ENCODE peak calls at places on chromosome 4, in five cellular contexts. W is prostate gland, O is aorta, E is GM12878, I is lower lobe of right lung. A is an unnamed sample.

GRCh38 chr4:145909331-145909730 is 29.3 kb downstream of the ZNF827 start:
- DNase-seq in W (peak), I (peak), O (no peak), E (no peak), A (peak)

GRCh38 chr4:172786039-172786792 is 382.4 kb upstream of the GALNT7 start:
- DNase-seq in W (no peak), E (no peak), I (peak), O (peak), A (no peak)

GRCh38 chr4:152257601-152258066 is 278.3 kb downstream of the FBXW7 start:
- DNase-seq in W (no peak), I (no peak), O (no peak), E (no peak), A (no peak)

GRCh38 chr4:74033721-74034120 is 4.8 kb downstream of the CXCL3 start:
- DNase-seq in W (no peak), E (no peak), I (no peak), O (no peak), A (no peak)

GRCh38 chr4:65391814-65392213 is 278.5 kb downstream of the EPHA5 start:
- DNase-seq in O (no peak), I (no peak), W (no peak), E (no peak), A (no peak)

GRCh38 chr4:159242427-159242826 is 139.5 kb downstream of the RAPGEF2 start:
- DNase-seq in W (no peak), I (no peak), E (no peak), O (no peak), A (no peak)

GRCh38 chr4:57410331-57411052 is 300.3 kb upstream of the IGFBP7 start:
- DNase-seq in I (no peak), W (no peak), E (no peak), O (no peak), A (no peak)

GRCh38 chr4:143202824-143203223 is 18.1 kb downstream of the USP38 start:
- DNase-seq in O (no peak), W (no peak), I (no peak), E (no peak), A (no peak)

GRCh38 chr4:152482211-152482610 is 53.7 kb downstream of the FBXW7 start:
- DNase-seq in I (no peak), E (no peak), W (no peak), O (no peak), A (no peak)

GRCh38 chr4:72631296-72631695 is 62.3 kb upstream of the ADAMTS3 start:
- DNase-seq in W (no peak), E (no peak), I (no peak), O (peak), A (peak)

GRCh38 chr4:2136736-2137135 is 77.6 kb downstream of the NAT8L start:
- DNase-seq in W (no peak), O (no peak), E (no peak), I (no peak), A (no peak)

GRCh38 chr4:102867278-102868152 is 1.3 kb upstream of the CISD2 start:
- DNase-seq in E (peak), I (no peak), W (no peak), O (no peak), A (no peak)
- H3K27ac ChIP-seq in E (peak), I (peak), W (peak), O (peak), A (peak)

DNA sequence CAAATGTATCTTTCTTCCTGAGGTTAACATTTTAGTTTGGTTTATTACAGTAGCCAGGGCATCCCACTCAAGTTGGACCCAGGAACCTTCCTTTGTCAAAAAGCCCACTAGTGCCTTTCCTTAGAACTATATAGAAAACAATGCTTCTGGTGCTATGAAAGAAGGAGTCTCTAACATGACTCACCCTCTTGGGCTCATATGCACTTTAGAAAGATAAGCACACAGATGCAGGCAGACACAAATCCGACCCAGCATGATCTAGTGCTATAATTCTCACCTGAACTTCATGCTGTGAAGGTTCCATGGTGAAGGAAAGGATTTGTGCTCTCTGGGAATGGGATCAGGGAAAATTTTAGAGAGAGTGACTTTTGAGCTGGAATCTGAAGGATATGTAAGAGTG is 289.4 kb downstream of the ANKRD50 start:
- DNase-seq in I (no peak), W (no peak), O (no peak), E (no peak), A (no peak)
- H3K4me3 ChIP-seq in I (no peak), W (no peak), O (no peak), E (no peak), A (no peak)

GRCh38 chr4:38050560-38051350 is 90.6 kb downstream of the PTTG2 start:
- DNase-seq in E (no peak), W (no peak), O (no peak), I (no peak), A (no peak)
- H3K27ac ChIP-seq in E (no peak), W (no peak), O (no peak), I (peak), A (no peak)

DNA sequence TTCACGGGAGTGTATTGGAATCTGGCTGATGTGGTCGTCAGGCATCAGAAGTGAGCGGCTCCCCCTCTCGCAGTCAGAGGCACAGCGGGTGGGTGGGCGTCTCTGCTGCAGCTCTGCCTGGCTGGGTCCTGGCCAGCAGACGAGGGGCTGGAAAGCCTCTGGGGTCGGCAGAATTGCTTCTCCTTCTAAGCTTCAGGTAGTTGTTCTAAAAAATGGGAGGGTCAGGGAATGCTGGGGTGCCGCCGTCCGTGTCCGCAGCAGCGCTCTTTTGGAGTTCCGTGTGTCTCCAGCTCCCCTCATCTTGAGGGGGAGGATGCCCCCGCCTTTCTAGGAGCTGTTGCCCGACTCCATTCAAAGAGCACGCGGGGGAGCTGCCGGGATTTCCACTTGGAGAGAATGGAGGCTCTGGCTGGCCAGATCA is 70.2 kb upstream of the HGFAC start:
- DNase-seq in I (peak), O (no peak), W (no peak), E (no peak), A (peak)
- H3K4me3 ChIP-seq in I (peak), O (no peak), W (no peak), E (no peak), A (no peak)

GRCh38 chr4:71188951-71189350 is 149.9 kb upstream of the SLC4A4 start:
- DNase-seq in W (no peak), O (no peak), I (no peak), E (no peak), A (no peak)

GRCh38 chr4:71186566-71187398 is 152.0 kb upstream of the SLC4A4 start:
- DNase-seq in I (peak), E (no peak), O (peak), W (peak), A (no peak)

GRCh38 chr4:71189471-71189870 is 149.3 kb upstream of the SLC4A4 start:
- DNase-seq in O (no peak), E (no peak), I (no peak), W (peak), A (no peak)

GRCh38 chr4:71187399-71188196 is 151.2 kb upstream of the SLC4A4 start:
- DNase-seq in I (peak), E (no peak), W (peak), O (peak), A (no peak)

GRCh38 chr4:71188197-71188625 is 150.6 kb upstream of the SLC4A4 start:
- DNase-seq in W (no peak), I (no peak), E (no peak), O (no peak), A (no peak)
- H3K27ac ChIP-seq in W (peak), I (peak), E (no peak), O (no peak), A (no peak)

DNA sequence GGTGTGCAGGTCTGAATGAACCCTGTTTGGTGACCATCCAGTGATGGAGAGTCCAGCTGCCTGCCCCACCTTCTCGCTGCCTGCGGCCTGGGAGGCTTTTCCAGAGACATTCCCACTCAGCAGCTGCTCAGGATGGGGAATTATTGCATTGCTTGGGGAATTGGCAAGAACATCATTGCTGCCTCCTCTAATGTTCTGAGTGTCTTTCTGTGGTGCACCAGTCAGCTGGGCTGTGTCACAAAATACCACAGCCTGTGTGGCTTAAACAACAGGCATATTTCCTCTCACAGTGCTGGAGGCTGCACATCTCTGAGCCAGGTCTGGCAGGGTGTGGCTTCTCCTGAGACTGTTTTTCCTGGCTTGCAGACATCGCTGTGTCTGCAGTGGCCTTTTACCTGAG is 86.8 kb upstream of the AFAP1 start:
- DNase-seq in E (no peak), W (no peak), O (no peak), I (no peak), A (no peak)
- H3K4me3 ChIP-seq in E (no peak), W (no peak), O (no peak), I (no peak), A (no peak)

A was measured in ovary.